ENCODE peak calls at places on chromosomes 1 and 21, in six cellular contexts. F is suprapubic skin, W is IMR-90, E is transverse colon, J is Peyer's patch, H is body of pancreas. P is an unnamed sample. For H3K4me1, the result is how much of the 10 kb centered on the place peaks cover.

GRCh38 chr21:32256873-32257620 is 21.8 kb downstream of the MIS18A start:
- DNase-seq in F (peak), W (peak), E (peak), J (no peak), H (peak), P (peak)

GRCh38 chr1:156419863-156420208 is 50.8 kb downstream of the RHBG start:
- DNase-seq in F (no peak), W (no peak), E (no peak), J (peak), H (no peak), P (no peak)

GRCh38 chr1:53145942-53146708 is 3.7 kb upstream of the SLC1A7 start:
- DNase-seq in F (no peak), W (peak), E (peak), J (no peak), H (peak), P (peak)

GRCh38 chr1:116763116-116763786 is 9.0 kb downstream of the CD2 start:
- DNase-seq in F (no peak), W (no peak), E (no peak), J (no peak), H (no peak), P (no peak)

GRCh38 chr1:198904356-198904755 is 265.5 kb downstream of the PTPRC start:
- DNase-seq in F (no peak), W (peak), E (no peak), J (no peak), H (no peak), P (no peak)

GRCh38 chr1:11925938-11926292 is 312 bp downstream of the KIAA2013 start:
- DNase-seq in F (no peak), W (no peak), E (no peak), J (no peak), H (no peak), P (no peak)

GRCh38 chr21:14523234-14523633 is 22.9 kb downstream of the SAMSN1 start:
- DNase-seq in F (no peak), W (no peak), E (no peak), J (no peak), H (no peak), P (no peak)

GRCh38 chr1:101293461-101294045 is 56.7 kb downstream of the S1PR1 start:
- DNase-seq in F (no peak), W (peak), E (no peak), J (no peak), H (no peak), P (no peak)

GRCh38 chr1:182829285-182829932 is 9.7 kb upstream of the DHX9 start:
- DNase-seq in F (no peak), W (no peak), E (no peak), J (no peak), H (no peak), P (no peak)

GRCh38 chr1:167756760-167757405 is 35.1 kb downstream of the MPZL1 start:
- DNase-seq in F (no peak), W (peak), E (peak), J (no peak), H (peak), P (peak)

GRCh38 chr1:111032295-111032897 is 68.7 kb upstream of the LRIF1 start:
- DNase-seq in F (no peak), W (peak), E (peak), J (peak), H (peak), P (no peak)

GRCh38 chr1:53324321-53324720 is 3.5 kb downstream of the LRP8 start:
- DNase-seq in F (no peak), W (no peak), E (no peak), J (no peak), H (no peak), P (no peak)

GRCh38 chr1:99661780-99662179 is 15.9 kb downstream of the PALMD start:
- DNase-seq in F (no peak), W (no peak), E (no peak), J (no peak), H (no peak), P (no peak)

GRCh38 chr1:161177112-161177935 is at the start of gene B4GALT3:
- DNase-seq in F (peak), W (peak), E (peak), J (peak), H (peak), P (peak)
- TF ChIP-seq POLR2A in F (peak), W (peak), E (peak), J (peak), H (peak), P (peak)

DNA sequence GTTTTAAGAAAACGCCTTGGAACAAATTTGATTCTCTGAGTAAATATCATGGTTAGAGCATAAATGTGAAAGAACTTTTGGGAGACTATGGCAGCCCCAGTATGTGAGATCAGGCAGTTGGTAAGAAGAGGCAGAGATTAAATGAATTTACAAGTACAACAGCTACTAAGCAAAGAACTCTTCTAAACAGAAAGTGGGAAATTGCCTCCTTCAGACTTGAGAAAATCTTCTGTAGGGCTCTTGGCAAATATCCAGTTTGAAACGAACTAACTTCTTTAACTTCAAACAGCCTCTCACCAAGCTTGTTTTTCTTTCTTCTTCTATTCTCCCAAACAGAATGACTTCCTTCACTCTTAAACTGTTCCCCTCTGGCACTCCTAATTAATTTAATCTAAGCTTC is 337.7 kb downstream of the SIPA1L2 start:
- DNase-seq in F (no peak), W (no peak), E (no peak), J (no peak), H (no peak), P (no peak)
- TF ChIP-seq CTCF in F (no peak), W (no peak), E (no peak), J (no peak), H (no peak), P (no peak)

GRCh38 chr1:221723018-221723917 is 18.6 kb downstream of the DUSP10 start:
- DNase-seq in F (no peak), W (peak), E (no peak), J (no peak), H (no peak), P (no peak)
- H3K4me1 ChIP-seq in F (under half), W (half or more), E (under half), J (under half), H (half or more), P (half or more)

DNA sequence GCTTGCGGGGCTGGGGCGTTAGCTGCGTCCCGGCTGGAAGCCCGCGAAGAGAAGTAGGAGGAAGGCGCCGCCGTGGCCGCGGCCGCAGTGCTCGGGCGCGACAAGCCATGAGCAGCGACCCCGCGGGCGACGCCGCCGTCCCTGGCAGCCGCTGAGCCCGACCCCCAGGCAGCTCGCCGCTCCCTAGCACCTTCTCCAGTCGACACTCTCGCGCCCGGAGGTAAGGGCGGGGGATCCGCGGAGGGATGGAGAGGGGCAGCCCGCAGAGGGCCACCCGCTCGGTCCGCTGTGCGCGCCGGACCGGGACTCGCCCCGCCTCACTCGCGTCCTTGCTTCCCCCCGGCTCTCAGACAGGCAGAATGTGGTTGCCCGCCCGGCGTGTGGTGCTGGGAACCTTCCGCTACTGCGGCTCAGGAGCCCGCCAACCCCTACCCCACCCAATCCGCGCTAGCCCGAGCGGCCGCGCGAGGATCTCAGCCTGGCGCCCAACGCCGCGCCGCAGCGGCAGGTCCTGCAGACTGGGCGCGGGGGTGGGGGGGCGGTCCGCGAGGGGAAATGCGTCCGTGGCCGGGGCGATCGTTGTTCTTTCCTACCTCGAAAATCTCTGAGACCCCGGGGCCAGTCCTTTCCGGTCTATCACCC is at the start of gene LRRC8C:
- DNase-seq in F (peak), W (peak), E (peak), J (peak), H (peak), P (peak)
- TF ChIP-seq POLR2A in F (no peak), W (peak), E (no peak), J (no peak), H (no peak), P (no peak)

GRCh38 chr1:207897188-207897587 is 13.7 kb downstream of the CD34 start:
- DNase-seq in F (no peak), W (no peak), E (no peak), J (no peak), H (no peak), P (no peak)
- TF ChIP-seq CTCF in F (no peak), W (peak), E (no peak), J (no peak), H (peak), P (peak)

GRCh38 chr1:25875154-25875855 is at the start of gene PAQR7:
- DNase-seq in F (peak), W (peak), E (peak), J (peak), H (peak), P (peak)

GRCh38 chr1:25875856-25876692 is 566 bp upstream of the PAQR7 start:
- DNase-seq in F (no peak), W (no peak), E (no peak), J (no peak), H (no peak), P (no peak)

GRCh38 chr1:25874209-25874608 is 1.3 kb downstream of the PAQR7 start:
- DNase-seq in F (no peak), W (no peak), E (no peak), J (no peak), H (no peak), P (no peak)

GRCh38 chr1:25873120-25873519 is 2.4 kb downstream of the PAQR7 start:
- DNase-seq in F (no peak), W (no peak), E (peak), J (no peak), H (no peak), P (no peak)

GRCh38 chr1:25874635-25875153 is 814 bp downstream of the PAQR7 start:
- DNase-seq in F (no peak), W (no peak), E (no peak), J (no peak), H (no peak), P (no peak)
- H3K4me1 ChIP-seq in F (half or more), W (under half), E (under half), J (under half), H (half or more), P (under half)

GRCh38 chr1:63592536-63593302 is 492 bp upstream of the PGM1 start:
- DNase-seq in F (no peak), W (no peak), E (peak), J (no peak), H (no peak), P (no peak)

GRCh38 chr1:63593887-63594617 is 841 bp downstream of the PGM1 start:
- DNase-seq in F (peak), W (peak), E (peak), J (peak), H (peak), P (peak)

GRCh38 chr1:63590161-63590560 is 3.0 kb upstream of the PGM1 start:
- DNase-seq in F (no peak), W (peak), E (no peak), J (no peak), H (peak), P (no peak)

GRCh38 chr1:63595435-63595834 is 2.2 kb downstream of the PGM1 start:
- DNase-seq in F (no peak), W (no peak), E (no peak), J (no peak), H (no peak), P (no peak)

GRCh38 chr1:63593303-63593886 is at the start of gene PGM1:
- DNase-seq in F (peak), W (peak), E (peak), J (peak), H (peak), P (peak)
- TF ChIP-seq POLR2A in F (peak), W (peak), E (peak), J (no peak), H (peak), P (peak)

GRCh38 chr1:145849356-145850165 is 4.1 kb downstream of the NUDT17 start:
- DNase-seq in F (no peak), W (peak), E (no peak), J (no peak), H (no peak), P (no peak)
- TF ChIP-seq CTCF in F (no peak), W (peak), E (no peak), J (no peak), H (no peak), P (peak)

DNA sequence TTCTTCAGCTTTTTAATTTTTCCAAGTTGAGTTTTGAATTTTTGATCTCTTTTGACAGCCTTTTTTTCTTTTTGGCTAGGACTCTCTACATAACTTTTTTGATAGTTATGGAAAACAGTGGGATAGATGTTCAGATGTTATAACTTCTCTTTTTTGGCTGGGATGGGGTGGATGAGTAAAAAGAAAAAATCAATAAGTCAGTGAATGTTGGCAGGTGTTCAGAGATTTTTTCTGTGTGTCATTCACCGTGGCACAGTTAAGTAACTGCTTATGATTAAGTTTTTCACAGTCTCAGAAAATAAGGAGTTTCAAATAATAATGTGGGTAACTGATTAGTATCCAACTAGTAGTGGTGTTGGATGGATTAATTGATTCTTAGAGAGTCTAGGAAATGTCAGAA is 24.0 kb downstream of the HS2ST1 start:
- DNase-seq in F (no peak), W (peak), E (no peak), J (no peak), H (no peak), P (no peak)
- H3K4me1 ChIP-seq in F (under half), W (under half), E (under half), J (under half), H (under half), P (under half)

P was measured in heart left ventricle.